ENCODE peak calls at places on chromosomes 6 and 20, in six cellular contexts. One of them, this sample, is unnamed.

GRCh38 chr6:53398541-53399344 is 50.0 kb upstream of the ELOVL5 start:
- DNase-seq in left cardiac atrium: no peak
- DNase-seq in KG1: no peak
- DNase-seq in Right ventricle myocardium inferior: no peak
- DNase-seq in substantia nigra: no peak
- DNase-seq in ecto neural progenitor cell: no peak
- DNase-seq in this sample: no peak

GRCh38 chr6:168128631-168129291 is 49.7 kb upstream of the FRMD1 start:
- DNase-seq in left cardiac atrium: no peak
- DNase-seq in substantia nigra: no peak
- DNase-seq in ecto neural progenitor cell: peak; percentile 46
- DNase-seq in Right ventricle myocardium inferior: no peak
- DNase-seq in KG1: no peak
- DNase-seq in this sample: no peak

GRCh38 chr6:40251609-40252008 is 317.3 kb upstream of the MOCS1 start:
- DNase-seq in Right ventricle myocardium inferior: no peak
- DNase-seq in substantia nigra: no peak
- DNase-seq in left cardiac atrium: no peak
- DNase-seq in ecto neural progenitor cell: no peak
- DNase-seq in KG1: no peak
- DNase-seq in this sample: no peak

GRCh38 chr6:108953681-108954080 is 105.5 kb downstream of the ARMC2 start:
- DNase-seq in ecto neural progenitor cell: no peak
- DNase-seq in Right ventricle myocardium inferior: no peak
- DNase-seq in KG1: no peak
- DNase-seq in substantia nigra: no peak
- DNase-seq in left cardiac atrium: no peak
- DNase-seq in this sample: no peak

GRCh38 chr6:133047065-133047665 is 194.0 kb upstream of the EYA4 start:
- DNase-seq in KG1: no peak
- DNase-seq in ecto neural progenitor cell: no peak
- DNase-seq in substantia nigra: no peak
- DNase-seq in Right ventricle myocardium inferior: no peak
- DNase-seq in left cardiac atrium: no peak
- DNase-seq in this sample: no peak

GRCh38 chr6:37521674-37522073 is 22.0 kb upstream of the CCDC167 start:
- DNase-seq in substantia nigra: no peak
- DNase-seq in left cardiac atrium: no peak
- DNase-seq in Right ventricle myocardium inferior: no peak
- DNase-seq in KG1: no peak
- DNase-seq in ecto neural progenitor cell: no peak
- DNase-seq in this sample: no peak

GRCh38 chr20:40438161-40438835 is 250.7 kb downstream of the MAFB start:
- DNase-seq in left cardiac atrium: no peak
- DNase-seq in substantia nigra: no peak
- DNase-seq in KG1: no peak
- DNase-seq in ecto neural progenitor cell: no peak
- DNase-seq in Right ventricle myocardium inferior: no peak
- DNase-seq in this sample: no peak

GRCh38 chr20:54980321-54980960 is 505.0 kb downstream of the DOK5 start:
- DNase-seq in KG1: no peak
- DNase-seq in ecto neural progenitor cell: no peak
- DNase-seq in substantia nigra: no peak
- DNase-seq in left cardiac atrium: no peak
- DNase-seq in Right ventricle myocardium inferior: no peak
- DNase-seq in this sample: no peak

GRCh38 chr6:148864941-148865340 is 118.1 kb downstream of the UST start:
- DNase-seq in Right ventricle myocardium inferior: no peak
- DNase-seq in left cardiac atrium: no peak
- DNase-seq in KG1: no peak
- DNase-seq in substantia nigra: no peak
- DNase-seq in ecto neural progenitor cell: no peak
- DNase-seq in this sample: no peak

GRCh38 chr20:17565164-17565845 is 4.6 kb upstream of the DSTN start:
- DNase-seq in KG1: no peak
- DNase-seq in substantia nigra: no peak
- DNase-seq in left cardiac atrium: no peak
- DNase-seq in ecto neural progenitor cell: no peak
- DNase-seq in Right ventricle myocardium inferior: no peak
- DNase-seq in this sample: no peak

GRCh38 chr20:37958856-37959255 is 55.9 kb downstream of the VSTM2L start:
- DNase-seq in KG1: no peak
- DNase-seq in Right ventricle myocardium inferior: no peak
- DNase-seq in left cardiac atrium: no peak
- DNase-seq in substantia nigra: no peak
- DNase-seq in ecto neural progenitor cell: peak; percentile 28
- DNase-seq in this sample: no peak

GRCh38 chr6:157597461-157598312 is 216.7 kb downstream of the ZDHHC14 start:
- DNase-seq in Right ventricle myocardium inferior: no peak
- DNase-seq in KG1: peak; percentile 12
- DNase-seq in ecto neural progenitor cell: peak; percentile 69
- DNase-seq in left cardiac atrium: peak; percentile 49
- DNase-seq in substantia nigra: peak; percentile 57
- DNase-seq in this sample: peak; percentile 60

GRCh38 chr20:64006902-64007301 is 26.0 kb downstream of the PRPF6 start:
- DNase-seq in ecto neural progenitor cell: no peak
- DNase-seq in KG1: no peak
- DNase-seq in substantia nigra: no peak
- DNase-seq in Right ventricle myocardium inferior: no peak
- DNase-seq in left cardiac atrium: no peak
- DNase-seq in this sample: no peak

GRCh38 chr6:149451361-149452061 is 33.3 kb downstream of the ZC3H12D start:
- DNase-seq in ecto neural progenitor cell: no peak
- DNase-seq in substantia nigra: no peak
- DNase-seq in Right ventricle myocardium inferior: peak; percentile 78
- DNase-seq in left cardiac atrium: no peak
- DNase-seq in KG1: no peak
- DNase-seq in this sample: peak; percentile 65

GRCh38 chr6:13451181-13451700 is 36.2 kb downstream of the GFOD1 start:
- DNase-seq in Right ventricle myocardium inferior: no peak
- DNase-seq in KG1: no peak
- DNase-seq in substantia nigra: no peak
- DNase-seq in left cardiac atrium: no peak
- DNase-seq in ecto neural progenitor cell: no peak
- DNase-seq in this sample: no peak

GRCh38 chr20:25279403-25279802 is 31.5 kb downstream of the PYGB start:
- DNase-seq in ecto neural progenitor cell: no peak
- DNase-seq in Right ventricle myocardium inferior: no peak
- DNase-seq in substantia nigra: no peak
- DNase-seq in left cardiac atrium: no peak
- DNase-seq in KG1: no peak
- DNase-seq in this sample: peak; percentile 2

GRCh38 chr6:85135376-85136094 is 314.3 kb upstream of the NT5E start:
- DNase-seq in KG1: no peak
- DNase-seq in substantia nigra: no peak
- DNase-seq in left cardiac atrium: no peak
- DNase-seq in ecto neural progenitor cell: no peak
- DNase-seq in Right ventricle myocardium inferior: no peak
- DNase-seq in this sample: no peak

GRCh38 chr6:148657053-148657452 is 89.8 kb upstream of the UST start:
- DNase-seq in Right ventricle myocardium inferior: no peak
- DNase-seq in substantia nigra: no peak
- DNase-seq in ecto neural progenitor cell: no peak
- DNase-seq in left cardiac atrium: peak; percentile 20
- DNase-seq in KG1: no peak
- DNase-seq in this sample: no peak

GRCh38 chr6:157885211-157885788 is 62.3 kb downstream of the SNX9 start:
- DNase-seq in left cardiac atrium: no peak
- DNase-seq in KG1: no peak
- DNase-seq in substantia nigra: no peak
- DNase-seq in Right ventricle myocardium inferior: no peak
- DNase-seq in ecto neural progenitor cell: no peak
- DNase-seq in this sample: no peak